ENCODE peak calls at places on chromosome 17, in four cellular contexts. One of them, this sample, is unnamed.
A peak's percentile ranks its signal among the peaks of the same experiment; 100 is the strongest.

GRCh38 chr17:31469959-31470358 is 78.5 kb downstream of the RAB11FIP4 start:
- DNase-seq in A549: no peak
- DNase-seq in GM12878: no peak
- DNase-seq in endothelial cell of umbilical vein: no peak
- DNase-seq in this sample: no peak

GRCh38 chr17:75785016-75785769 is 587 bp downstream of the UNK start:
- DNase-seq in GM12878: peak; percentile 67
- DNase-seq in A549: no peak
- DNase-seq in endothelial cell of umbilical vein: no peak
- DNase-seq in this sample: peak; percentile 95

GRCh38 chr17:29931253-29931932 is 1.4 kb upstream of the SSH2 start:
- DNase-seq in endothelial cell of umbilical vein: peak; percentile 86
- DNase-seq in GM12878: peak; percentile 90
- DNase-seq in A549: peak; percentile 85
- DNase-seq in this sample: peak; percentile 99

GRCh38 chr17:58344047-58344790 is 7.8 kb downstream of the SUPT4H1 start:
- DNase-seq in endothelial cell of umbilical vein: peak; percentile 5
- DNase-seq in A549: no peak
- DNase-seq in GM12878: peak; percentile 98
- DNase-seq in this sample: peak; percentile 98

GRCh38 chr17:40415390-40415789 is 2.3 kb downstream of the TOP2A start:
- DNase-seq in A549: peak; percentile 57
- DNase-seq in endothelial cell of umbilical vein: peak; percentile 47
- DNase-seq in GM12878: no peak
- DNase-seq in this sample: peak; percentile 61

GRCh38 chr17:9009737-9010136 is 11.6 kb upstream of the NTN1 start:
- DNase-seq in endothelial cell of umbilical vein: no peak
- DNase-seq in A549: no peak
- DNase-seq in GM12878: no peak
- DNase-seq in this sample: no peak

GRCh38 chr17:79711715-79712305 is 18.9 kb upstream of the ENPP7 start:
- DNase-seq in endothelial cell of umbilical vein: no peak
- DNase-seq in GM12878: no peak
- DNase-seq in A549: no peak
- DNase-seq in this sample: no peak

GRCh38 chr17:65514082-65514481 is 47.4 kb downstream of the AXIN2 start:
- DNase-seq in GM12878: no peak
- DNase-seq in endothelial cell of umbilical vein: no peak
- DNase-seq in A549: no peak
- DNase-seq in this sample: no peak

GRCh38 chr17:74738051-74738996 is 1.3 kb downstream of the RAB37 start:
- DNase-seq in GM12878: peak; percentile 60
- DNase-seq in endothelial cell of umbilical vein: no peak
- DNase-seq in A549: peak; percentile 81
- DNase-seq in this sample: peak; percentile 97

GRCh38 chr17:38333635-38334295 is 10.0 kb downstream of the GPR179 start:
- DNase-seq in endothelial cell of umbilical vein: peak; percentile 33
- DNase-seq in GM12878: no peak
- DNase-seq in A549: peak; percentile 44
- DNase-seq in this sample: peak; percentile 65

GRCh38 chr17:29726721-29727252 is 104.1 kb upstream of the CORO6 start:
- DNase-seq in GM12878: peak; percentile 55
- DNase-seq in A549: peak; percentile 43
- DNase-seq in endothelial cell of umbilical vein: peak; percentile 96
- DNase-seq in this sample: peak; percentile 87

GRCh38 chr17:64682261-64683181 is 20.4 kb upstream of the SMURF2 start:
- DNase-seq in GM12878: no peak
- DNase-seq in A549: peak; percentile 36
- DNase-seq in endothelial cell of umbilical vein: peak; percentile 62
- DNase-seq in this sample: no peak

GRCh38 chr17:78780852-78781338 is 1.2 kb downstream of the CYTH1 start:
- DNase-seq in A549: no peak
- DNase-seq in endothelial cell of umbilical vein: no peak
- DNase-seq in GM12878: no peak
- DNase-seq in this sample: no peak

GRCh38 chr17:74132354-74132753 is 71.1 kb upstream of the RPL38 start:
- DNase-seq in A549: no peak
- DNase-seq in GM12878: no peak
- DNase-seq in endothelial cell of umbilical vein: no peak
- DNase-seq in this sample: no peak

GRCh38 chr17:77323413-77324171 is 182.8 kb downstream of the SEC14L1 start:
- DNase-seq in endothelial cell of umbilical vein: no peak
- DNase-seq in A549: peak; percentile 72
- DNase-seq in GM12878: no peak
- DNase-seq in this sample: peak; percentile 49

GRCh38 chr17:74522381-74523090 is 8.7 kb downstream of the CD300LB start:
- DNase-seq in A549: no peak
- DNase-seq in GM12878: no peak
- DNase-seq in endothelial cell of umbilical vein: no peak
- DNase-seq in this sample: no peak

GRCh38 chr17:62030264-62030663 is 34.8 kb downstream of the MED13 start:
- DNase-seq in endothelial cell of umbilical vein: no peak
- DNase-seq in A549: no peak
- DNase-seq in GM12878: no peak
- DNase-seq in this sample: no peak

GRCh38 chr17:74478369-74479100 is 12.1 kb downstream of the CD300A start:
- DNase-seq in GM12878: peak; percentile 69
- DNase-seq in endothelial cell of umbilical vein: no peak
- DNase-seq in A549: no peak
- DNase-seq in this sample: peak; percentile 87

GRCh38 chr17:37430051-37430591 is 23.4 kb downstream of the TADA2A start:
- DNase-seq in GM12878: no peak
- DNase-seq in endothelial cell of umbilical vein: no peak
- DNase-seq in A549: no peak
- DNase-seq in this sample: no peak

GRCh38 chr17:65559802-65560627 is 1.4 kb downstream of the AXIN2 start:
- DNase-seq in A549: no peak
- DNase-seq in endothelial cell of umbilical vein: peak; percentile 36
- DNase-seq in GM12878: no peak
- DNase-seq in this sample: no peak

GRCh38 chr17:5545051-5545987 is 39.0 kb downstream of the NLRP1 start:
- DNase-seq in GM12878: no peak
- DNase-seq in endothelial cell of umbilical vein: no peak
- DNase-seq in A549: no peak
- DNase-seq in this sample: no peak

GRCh38 chr17:32971171-32971570 is 20.5 kb upstream of the SPACA3 start:
- DNase-seq in GM12878: peak; percentile 56
- DNase-seq in A549: no peak
- DNase-seq in endothelial cell of umbilical vein: no peak
- DNase-seq in this sample: peak; percentile 19

GRCh38 chr17:56309897-56310296 is 156.6 kb downstream of the ANKFN1 start:
- DNase-seq in A549: peak; percentile 39
- DNase-seq in endothelial cell of umbilical vein: no peak
- DNase-seq in GM12878: no peak
- DNase-seq in this sample: no peak

GRCh38 chr17:36777118-36777517 is 160.2 kb upstream of the LHX1 start:
- DNase-seq in endothelial cell of umbilical vein: no peak
- DNase-seq in GM12878: no peak
- DNase-seq in A549: no peak
- DNase-seq in this sample: peak; percentile 41

GRCh38 chr17:38465420-38466345 is 37.4 kb downstream of the ARHGAP23 start:
- DNase-seq in endothelial cell of umbilical vein: no peak
- DNase-seq in GM12878: no peak
- DNase-seq in A549: peak; percentile 58
- DNase-seq in this sample: no peak

GRCh38 chr17:73492802-73493139 is 151.5 kb downstream of the SDK2 start:
- DNase-seq in A549: no peak
- DNase-seq in GM12878: no peak
- DNase-seq in endothelial cell of umbilical vein: no peak
- DNase-seq in this sample: no peak

GRCh38 chr17:79987187-79987889 is 48.3 kb downstream of the TBC1D16 start:
- DNase-seq in endothelial cell of umbilical vein: no peak
- DNase-seq in GM12878: no peak
- DNase-seq in A549: no peak
- DNase-seq in this sample: no peak

GRCh38 chr17:1050996-1051925 is 54.3 kb downstream of the TIMM22 start:
- DNase-seq in endothelial cell of umbilical vein: no peak
- DNase-seq in GM12878: no peak
- DNase-seq in A549: no peak
- DNase-seq in this sample: no peak

GRCh38 chr17:9330140-9330902 is 245.3 kb downstream of the STX8 start:
- DNase-seq in endothelial cell of umbilical vein: no peak
- DNase-seq in A549: no peak
- DNase-seq in GM12878: no peak
- DNase-seq in this sample: no peak

GRCh38 chr17:77420804-77421634 is 280.2 kb downstream of the SEC14L1 start:
- DNase-seq in endothelial cell of umbilical vein: peak; percentile 42
- DNase-seq in GM12878: no peak
- DNase-seq in A549: peak; percentile 70
- DNase-seq in this sample: peak; percentile 81

GRCh38 chr17:2122641-2123302 is 67.9 kb downstream of the HIC1 start:
- DNase-seq in A549: no peak
- DNase-seq in GM12878: no peak
- DNase-seq in endothelial cell of umbilical vein: peak; percentile 73
- DNase-seq in this sample: peak; percentile 79

GRCh38 chr17:2120550-2121335 is 65.8 kb downstream of the HIC1 start:
- DNase-seq in GM12878: no peak
- DNase-seq in endothelial cell of umbilical vein: no peak
- DNase-seq in A549: no peak
- DNase-seq in this sample: peak; percentile 69

GRCh38 chr17:2125013-2125535 is 70.2 kb downstream of the HIC1 start:
- DNase-seq in endothelial cell of umbilical vein: no peak
- DNase-seq in A549: no peak
- DNase-seq in GM12878: no peak
- DNase-seq in this sample: no peak

GRCh38 chr17:2124391-2124790 is 69.5 kb downstream of the HIC1 start:
- DNase-seq in GM12878: no peak
- DNase-seq in endothelial cell of umbilical vein: no peak
- DNase-seq in A549: no peak
- DNase-seq in this sample: peak; percentile 14

DNA sequence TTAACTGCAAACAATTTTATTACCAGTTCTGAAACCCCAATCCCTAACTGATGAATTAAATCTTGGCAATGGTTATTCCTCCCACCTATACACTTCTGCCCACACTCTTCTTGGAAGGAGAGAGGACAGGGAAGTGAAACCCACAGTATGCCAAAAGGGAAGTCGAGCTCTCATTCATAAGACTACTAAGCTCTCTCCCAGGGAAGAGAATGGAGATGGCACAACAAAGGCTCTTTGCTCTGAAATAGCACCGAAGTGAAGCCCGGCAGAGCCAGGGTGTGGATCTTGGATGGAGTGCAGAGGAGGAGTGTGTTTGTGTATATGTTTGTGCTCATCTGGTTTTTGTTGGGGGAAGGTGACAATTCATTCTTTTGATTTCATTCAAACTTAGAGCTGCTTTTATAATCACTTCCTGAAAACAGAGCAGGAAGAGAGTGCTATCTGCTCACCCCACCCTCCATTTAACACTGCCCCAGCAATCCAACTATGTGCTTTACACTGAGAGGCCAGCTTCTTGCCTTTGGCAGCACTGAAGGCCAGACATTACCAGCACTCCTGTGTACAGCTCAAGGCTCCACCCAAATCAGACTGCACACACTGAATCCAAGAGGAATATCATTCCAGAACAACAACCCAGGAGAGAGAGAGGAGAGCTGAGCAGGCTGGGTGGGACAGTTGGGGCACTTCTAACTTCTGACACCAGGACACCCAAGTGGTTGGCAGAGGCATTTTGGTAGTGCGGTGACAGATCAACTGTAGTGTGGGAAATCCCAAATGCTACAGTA is 68.8 kb downstream of the HIC1 start:
- DNase-seq in GM12878: no peak
- DNase-seq in A549: no peak
- DNase-seq in endothelial cell of umbilical vein: peak; percentile 55
- DNase-seq in this sample: peak; percentile 62
- TF ChIP-seq POLR2A in GM12878: no peak
- TF ChIP-seq POLR2A in A549: no peak
- TF ChIP-seq POLR2A in endothelial cell of umbilical vein: no peak
- TF ChIP-seq POLR2A in this sample: no peak

GRCh38 chr17:26818736-26819135 is 475.2 kb upstream of the WSB1 start:
- DNase-seq in endothelial cell of umbilical vein: peak; percentile 63
- DNase-seq in A549: peak; percentile 18
- DNase-seq in GM12878: no peak
- DNase-seq in this sample: peak; percentile 33
- TF ChIP-seq MAX in endothelial cell of umbilical vein: no peak
- TF ChIP-seq MAX in A549: no peak
- TF ChIP-seq MAX in GM12878: no peak
- TF ChIP-seq MAX in this sample: no peak

GRCh38 chr17:3656755-3657587 is 11.4 kb downstream of the TAX1BP3 start:
- DNase-seq in A549: no peak
- DNase-seq in GM12878: no peak
- DNase-seq in endothelial cell of umbilical vein: no peak
- DNase-seq in this sample: no peak

GRCh38 chr17:3659541-3660111 is 8.8 kb downstream of the TAX1BP3 start:
- DNase-seq in A549: peak; percentile 61
- DNase-seq in endothelial cell of umbilical vein: no peak
- DNase-seq in GM12878: no peak
- DNase-seq in this sample: no peak

GRCh38 chr17:3657588-3657869 is 10.8 kb downstream of the TAX1BP3 start:
- DNase-seq in GM12878: no peak
- DNase-seq in endothelial cell of umbilical vein: no peak
- DNase-seq in A549: no peak
- DNase-seq in this sample: no peak

GRCh38 chr17:3658784-3659449 is 9.5 kb downstream of the TAX1BP3 start:
- DNase-seq in GM12878: no peak
- DNase-seq in endothelial cell of umbilical vein: no peak
- DNase-seq in A549: no peak
- DNase-seq in this sample: no peak

GRCh38 chr17:3657874-3658783 is 10.2 kb downstream of the TAX1BP3 start:
- DNase-seq in GM12878: no peak
- DNase-seq in A549: no peak
- DNase-seq in endothelial cell of umbilical vein: no peak
- DNase-seq in this sample: no peak
- TF ChIP-seq POLR2A in GM12878: no peak
- TF ChIP-seq POLR2A in A549: no peak
- TF ChIP-seq POLR2A in endothelial cell of umbilical vein: no peak
- TF ChIP-seq POLR2A in this sample: no peak

DNA sequence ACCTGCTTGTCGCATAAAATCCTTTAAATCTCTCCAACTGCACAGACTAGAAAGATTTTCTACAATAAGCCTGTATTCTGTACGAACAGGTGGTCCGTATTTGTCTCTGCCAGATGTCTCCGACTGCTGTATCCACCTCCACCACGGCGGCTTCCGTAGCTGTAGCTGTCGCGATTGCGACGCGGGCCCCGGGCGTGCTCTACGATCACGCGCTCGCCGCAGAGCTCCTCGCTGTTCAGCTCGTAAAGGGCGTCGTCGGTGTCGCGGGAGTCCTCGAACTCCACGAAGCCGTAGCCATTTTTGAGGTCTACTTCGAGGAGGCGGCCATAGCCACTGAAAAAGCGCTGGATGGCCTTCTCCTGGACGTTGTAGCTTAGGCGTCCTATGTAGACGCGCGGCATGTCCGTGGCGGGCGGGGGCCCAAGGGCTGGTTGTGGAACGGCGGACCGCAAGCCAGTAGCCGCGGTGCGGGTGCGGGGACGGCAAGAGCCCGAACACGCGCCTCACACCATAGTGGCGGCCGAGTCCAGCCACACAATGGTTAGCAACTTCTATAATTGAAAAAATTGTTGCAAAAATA is 36.1 kb downstream of the ZNF624 start:
- DNase-seq in A549: no peak
- DNase-seq in GM12878: no peak
- DNase-seq in endothelial cell of umbilical vein: no peak
- DNase-seq in this sample: no peak
- TF ChIP-seq MAX in A549: no peak
- TF ChIP-seq MAX in GM12878: no peak
- TF ChIP-seq MAX in endothelial cell of umbilical vein: no peak
- TF ChIP-seq MAX in this sample: no peak

This sample was measured in NB4.